ENCODE peak calls at places on chromosomes 11 and 22, in nine cellular contexts. H, K, W, B, R, I, C, Y and F are unnamed samples.

GRCh38 chr11:78795862-78796261 is 221.2 kb upstream of the NARS2 start:
- DNase-seq in H (no peak), K (no peak), W (no peak), B (no peak), R (no peak), I (peak), C (no peak), Y (no peak), F (no peak)

GRCh38 chr11:47220401-47220821 is 5.6 kb downstream of the DDB2 start:
- DNase-seq in H (no peak), K (no peak), W (no peak), B (peak), R (peak), I (peak), C (no peak), Y (no peak), F (no peak)

GRCh38 chr11:128757235-128757711 is 63.4 kb downstream of the FLI1 start:
- DNase-seq in H (no peak), K (no peak), W (peak), B (peak), R (peak), I (peak), C (peak), Y (no peak), F (no peak)

GRCh38 chr11:127013550-127013949 is 13.0 kb upstream of the KIRREL3 start:
- DNase-seq in H (no peak), K (no peak), W (no peak), B (no peak), R (no peak), I (no peak), C (no peak), Y (no peak), F (no peak)

GRCh38 chr11:46342237-46342636 is 5.0 kb upstream of the DGKZ start:
- DNase-seq in H (no peak), K (no peak), W (no peak), B (no peak), R (peak), I (peak), C (no peak), Y (no peak), F (no peak)

GRCh38 chr11:64089027-64089360 is 53.3 kb downstream of the FLRT1 start:
- DNase-seq in H (no peak), K (no peak), W (no peak), B (no peak), R (no peak), I (no peak), C (no peak), Y (no peak), F (no peak)

GRCh38 chr11:113314389-113315301 is at the start of gene TTC12:
- DNase-seq in H (peak), K (peak), W (peak), B (peak), R (peak), I (peak), C (peak), Y (peak), F (peak)

GRCh38 chr11:120511116-120511803 is at the start of gene GRIK4:
- DNase-seq in H (peak), K (peak), W (peak), B (peak), R (peak), I (peak), C (peak), Y (peak), F (peak)

GRCh38 chr11:124600924-124601323 is 10.3 kb upstream of the PANX3 start:
- DNase-seq in H (no peak), K (no peak), W (no peak), B (no peak), R (no peak), I (no peak), C (no peak), Y (no peak), F (no peak)

GRCh38 chr11:71372693-71373657 is 75.2 kb downstream of the DHCR7 start:
- DNase-seq in H (peak), K (no peak), W (no peak), B (peak), R (no peak), I (peak), C (no peak), Y (no peak), F (no peak)

GRCh38 chr11:61718613-61719302 is 33.7 kb upstream of the MYRF start:
- DNase-seq in H (no peak), K (peak), W (no peak), B (peak), R (no peak), I (peak), C (peak), Y (peak), F (no peak)

GRCh38 chr11:65236194-65237059 is 25.3 kb upstream of the POLA2 start:
- DNase-seq in H (no peak), K (no peak), W (no peak), B (no peak), R (no peak), I (no peak), C (no peak), Y (no peak), F (no peak)

GRCh38 chr11:40716344-40717178 is 742.9 kb downstream of the LRRC4C start:
- DNase-seq in H (no peak), K (no peak), W (no peak), B (no peak), R (no peak), I (no peak), C (no peak), Y (no peak), F (no peak)

GRCh38 chr11:1300569-1301187 is 8.8 kb downstream of the TOLLIP start:
- DNase-seq in H (peak), K (no peak), W (no peak), B (no peak), R (no peak), I (no peak), C (peak), Y (no peak), F (no peak)

GRCh38 chr22:41922336-41922735 is 4.3 kb downstream of the TNFRSF13C start:
- DNase-seq in H (no peak), K (no peak), W (no peak), B (no peak), R (no peak), I (no peak), C (no peak), Y (no peak), F (no peak)

GRCh38 chr11:9015677-9016076 is 11.9 kb upstream of the NRIP3 start:
- DNase-seq in H (peak), K (peak), W (peak), B (peak), R (peak), I (peak), C (peak), Y (peak), F (peak)

GRCh38 chr11:113242767-113243397 is 71.5 kb upstream of the TTC12 start:
- DNase-seq in H (no peak), K (no peak), W (peak), B (peak), R (no peak), I (peak), C (peak), Y (no peak), F (no peak)

GRCh38 chr22:41571786-41572185 is 11.0 kb downstream of the CSDC2 start:
- DNase-seq in H (no peak), K (no peak), W (no peak), B (no peak), R (no peak), I (no peak), C (no peak), Y (no peak), F (no peak)

GRCh38 chr11:72429626-72430025 is 4.7 kb downstream of the CLPB start:
- DNase-seq in H (no peak), K (no peak), W (no peak), B (no peak), R (no peak), I (no peak), C (no peak), Y (no peak), F (no peak)

GRCh38 chr22:36221799-36222751 is 17.3 kb downstream of the APOL2 start:
- DNase-seq in H (peak), K (no peak), W (peak), B (no peak), R (peak), I (peak), C (no peak), Y (peak), F (no peak)

GRCh38 chr11:26753738-26754504 is 32.1 kb upstream of the SLC5A12 start:
- DNase-seq in H (peak), K (peak), W (no peak), B (peak), R (peak), I (peak), C (peak), Y (peak), F (peak)

GRCh38 chr11:108929241-108929640 is 264.4 kb downstream of the DDX10 start:
- DNase-seq in H (no peak), K (no peak), W (no peak), B (peak), R (peak), I (peak), C (no peak), Y (no peak), F (no peak)

GRCh38 chr11:1921576-1922141 is 2.2 kb downstream of the TNNT3 start:
- DNase-seq in H (no peak), K (no peak), W (no peak), B (peak), R (peak), I (peak), C (peak), Y (no peak), F (no peak)

GRCh38 chr11:130769782-130770565 is 146.3 kb downstream of the SNX19 start:
- DNase-seq in H (no peak), K (no peak), W (no peak), B (no peak), R (no peak), I (no peak), C (no peak), Y (no peak), F (no peak)

GRCh38 chr11:4704054-4704789 is at the start of gene MMP26:
- DNase-seq in H (peak), K (no peak), W (no peak), B (no peak), R (no peak), I (no peak), C (no peak), Y (no peak), F (peak)

GRCh38 chr11:64629796-64630562 is 39.0 kb downstream of the SLC22A12 start:
- DNase-seq in H (no peak), K (no peak), W (no peak), B (no peak), R (peak), I (no peak), C (peak), Y (no peak), F (no peak)

GRCh38 chr22:20039683-20040325 is 18.9 kb downstream of the TANGO2 start:
- DNase-seq in H (no peak), K (no peak), W (no peak), B (no peak), R (no peak), I (no peak), C (no peak), Y (no peak), F (no peak)

GRCh38 chr11:112002491-112003216 is 22.6 kb upstream of the DLAT start:
- DNase-seq in H (no peak), K (no peak), W (no peak), B (no peak), R (no peak), I (no peak), C (no peak), Y (no peak), F (no peak)

GRCh38 chr11:36011574-36011973 is 67.7 kb downstream of the LDLRAD3 start:
- DNase-seq in H (no peak), K (no peak), W (no peak), B (no peak), R (no peak), I (no peak), C (no peak), Y (no peak), F (no peak)

GRCh38 chr11:16632295-16633200 is 105.9 kb upstream of the C11orf58 start:
- DNase-seq in H (no peak), K (no peak), W (no peak), B (peak), R (peak), I (peak), C (no peak), Y (no peak), F (peak)

GRCh38 chr11:61955031-61955415 is 4.9 kb downstream of the BEST1 start:
- DNase-seq in H (no peak), K (peak), W (no peak), B (peak), R (no peak), I (peak), C (peak), Y (no peak), F (no peak)

GRCh38 chr11:132686827-132687370 is 845.4 kb downstream of the OPCML start:
- DNase-seq in H (no peak), K (no peak), W (no peak), B (no peak), R (peak), I (no peak), C (no peak), Y (no peak), F (no peak)

GRCh38 chr11:122128146-122128545 is 12.1 kb upstream of the BLID start:
- DNase-seq in H (no peak), K (no peak), W (no peak), B (no peak), R (peak), I (no peak), C (no peak), Y (no peak), F (no peak)

GRCh38 chr11:129440028-129440630 is 64.5 kb downstream of the BARX2 start:
- DNase-seq in H (no peak), K (no peak), W (no peak), B (peak), R (no peak), I (no peak), C (no peak), Y (no peak), F (no peak)

GRCh38 chr11:110984147-110984546 is 261.4 kb upstream of the POU2AF2 start:
- DNase-seq in H (no peak), K (no peak), W (no peak), B (peak), R (no peak), I (peak), C (no peak), Y (no peak), F (no peak)